ENCODE peak calls at places on chromosomes 1 and 21, in eight cellular contexts. U, O, G, N, H, R, C and L are unnamed samples. For H3K9me2 and H3K9me3, the result is how much of the 10 kb centered on the place peaks cover.

GRCh38 chr1:215748431-215748830 is 181.3 kb downstream of the KCTD3 start:
- DNase-seq in U (no peak), O (no peak), G (no peak), N (no peak), H (no peak), R (no peak), C (no peak), L (no peak)

GRCh38 chr1:32869844-32870614 is 683 bp downstream of the FNDC5 start:
- DNase-seq in U (no peak), O (no peak), G (no peak), N (no peak), H (no peak), R (no peak), C (no peak), L (no peak)

GRCh38 chr1:91549041-91549735 is 48.5 kb downstream of the CDC7 start:
- DNase-seq in U (no peak), O (no peak), G (no peak), N (no peak), H (peak), R (no peak), C (no peak), L (no peak)

GRCh38 chr1:230589951-230590350 is 52.3 kb upstream of the COG2 start:
- DNase-seq in U (no peak), O (no peak), G (no peak), N (no peak), H (no peak), R (no peak), C (no peak), L (no peak)

GRCh38 chr1:164613176-164613575 is 54.2 kb downstream of the PBX1 start:
- DNase-seq in U (peak), O (peak), G (peak), N (peak), H (no peak), R (no peak), C (no peak), L (peak)

GRCh38 chr1:53449026-53449425 is 10.2 kb upstream of the DMRTB1 start:
- DNase-seq in U (peak), O (no peak), G (no peak), N (no peak), H (no peak), R (no peak), C (no peak), L (peak)

GRCh38 chr1:153570874-153571273 is 5.2 kb upstream of the S100A2 start:
- DNase-seq in U (no peak), O (no peak), G (no peak), N (peak), H (no peak), R (no peak), C (no peak), L (no peak)

GRCh38 chr21:33478858-33479678 is 706 bp downstream of the TMEM50B start:
- DNase-seq in U (peak), O (no peak), G (peak), N (peak), H (peak), R (peak), C (peak), L (peak)

GRCh38 chr1:226512076-226512728 is 36.4 kb upstream of the STUM start:
- DNase-seq in U (no peak), O (no peak), G (no peak), N (no peak), H (no peak), R (no peak), C (no peak), L (peak)

GRCh38 chr1:155379877-155380192 is 59.1 kb downstream of the RUSC1 start:
- DNase-seq in U (no peak), O (no peak), G (no peak), N (no peak), H (no peak), R (no peak), C (no peak), L (no peak)

GRCh38 chr1:16125088-16125470 is 30.8 kb downstream of the EPHA2 start:
- DNase-seq in U (no peak), O (no peak), G (no peak), N (no peak), H (no peak), R (no peak), C (no peak), L (peak)

GRCh38 chr1:27539901-27540861 is 50.2 kb upstream of the WASF2 start:
- DNase-seq in U (peak), O (peak), G (peak), N (no peak), H (no peak), R (no peak), C (no peak), L (peak)

GRCh38 chr1:222242492-222242891 is 305.4 kb downstream of the HHIPL2 start:
- DNase-seq in U (no peak), O (no peak), G (no peak), N (no peak), H (no peak), R (no peak), C (no peak), L (no peak)

GRCh38 chr1:239603530-239603929 is 217.2 kb downstream of the CHRM3 start:
- DNase-seq in U (no peak), O (no peak), G (no peak), N (no peak), H (no peak), R (no peak), C (no peak), L (peak)

GRCh38 chr1:207897188-207897587 is 13.7 kb downstream of the CD34 start:
- DNase-seq in U (peak), O (no peak), G (no peak), N (no peak), H (no peak), R (peak), C (peak), L (peak)

GRCh38 chr1:246462986-246463385 is 44.1 kb downstream of the SMYD3 start:
- DNase-seq in U (no peak), O (no peak), G (no peak), N (no peak), H (no peak), R (no peak), C (no peak), L (no peak)

GRCh38 chr1:72013161-72013560 is 269.2 kb downstream of the NEGR1 start:
- DNase-seq in U (no peak), O (no peak), G (no peak), N (no peak), H (no peak), R (no peak), C (no peak), L (no peak)

GRCh38 chr1:14909920-14910466 is 243.6 kb upstream of the TMEM51 start:
- DNase-seq in U (no peak), O (no peak), G (no peak), N (no peak), H (no peak), R (no peak), C (no peak), L (no peak)

GRCh38 chr1:14909273-14909672 is 244.3 kb upstream of the TMEM51 start:
- DNase-seq in U (no peak), O (no peak), G (no peak), N (no peak), H (no peak), R (no peak), C (no peak), L (no peak)

GRCh38 chr1:14912831-14913230 is 240.7 kb upstream of the TMEM51 start:
- DNase-seq in U (no peak), O (no peak), G (no peak), N (no peak), H (no peak), R (no peak), C (no peak), L (no peak)

GRCh38 chr1:14913475-14914155 is 239.9 kb upstream of the TMEM51 start:
- DNase-seq in U (no peak), O (no peak), G (no peak), N (no peak), H (peak), R (no peak), C (no peak), L (no peak)

DNA sequence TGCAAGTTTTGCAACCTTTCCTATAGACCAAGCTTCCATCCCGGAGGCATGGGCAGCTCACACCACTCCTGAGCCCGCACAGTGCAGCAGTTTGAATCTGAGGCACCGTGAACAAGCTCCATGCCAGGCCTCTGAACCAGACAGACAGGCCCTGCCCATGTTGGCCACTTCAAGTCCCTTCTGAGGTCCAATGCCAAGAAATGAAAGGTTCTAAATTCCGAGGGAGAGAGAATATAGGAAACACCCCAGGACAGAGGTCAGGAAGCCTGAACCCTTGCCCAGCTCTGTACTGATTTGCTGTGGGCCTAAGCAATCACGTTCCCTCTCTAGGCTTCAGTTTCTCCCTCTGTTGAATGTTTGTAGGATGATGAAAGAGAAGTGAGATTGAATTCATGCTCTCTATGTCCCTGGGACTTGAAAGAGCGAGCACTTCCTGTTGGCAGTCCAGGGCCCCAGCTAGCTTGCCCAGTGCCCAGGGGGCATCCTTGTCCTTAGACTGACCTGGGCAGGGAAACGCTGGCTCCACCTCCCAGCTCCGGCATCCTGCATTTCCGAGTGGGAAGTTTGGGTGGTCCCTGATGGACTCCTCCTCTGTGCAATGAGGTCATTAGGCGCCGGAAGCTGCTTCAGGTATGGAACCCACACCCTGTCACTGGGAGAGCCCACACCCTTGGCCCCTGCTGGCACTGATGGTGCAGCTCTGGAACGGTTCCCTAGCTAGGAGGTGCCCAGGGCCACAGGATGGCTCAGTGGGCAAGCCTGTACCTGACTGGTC is 242.4 kb upstream of the TMEM51 start:
- DNase-seq in U (peak), O (no peak), G (peak), N (no peak), H (no peak), R (no peak), C (no peak), L (no peak)
- H2AFZ ChIP-seq in U (peak), O (no peak), G (no peak), N (no peak), H (no peak), R (no peak), C (no peak), L (no peak)

DNA sequence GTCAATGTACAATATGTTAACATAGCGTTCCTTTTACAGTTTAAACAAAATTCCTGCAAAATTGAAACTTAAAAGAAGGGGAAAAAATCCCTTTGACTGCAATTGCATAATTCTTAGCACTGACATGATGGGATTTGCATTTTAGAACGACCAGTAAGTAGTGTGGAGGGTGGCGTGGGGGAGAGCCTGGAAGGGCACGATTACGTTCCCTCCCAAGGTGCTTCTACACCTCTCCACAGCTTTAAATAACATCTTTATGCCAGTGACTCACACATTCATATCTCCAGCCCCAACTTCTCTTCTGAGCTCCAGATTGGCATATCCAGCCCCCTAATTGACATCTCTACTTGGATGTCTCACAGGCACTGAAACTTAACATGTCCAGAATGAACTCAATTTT is 64.3 kb downstream of the OLFML3 start:
- DNase-seq in U (no peak), O (no peak), G (no peak), N (no peak), H (no peak), R (no peak), C (no peak), L (no peak)
- H3K9me2 ChIP-seq in U (under half), O (under half), G (under half), N (under half), H (under half), R (under half), C (under half), L (under half)

GRCh38 chr1:8053878-8054567 is 27.9 kb upstream of the ERRFI1 start:
- DNase-seq in U (no peak), O (no peak), G (no peak), N (no peak), H (no peak), R (no peak), C (no peak), L (no peak)
- H3K9me3 ChIP-seq in U (under half), O (under half), G (under half), N (under half), H (under half), R (under half), C (under half), L (under half)

GRCh38 chr1:151612506-151613274 is 840 bp downstream of the SNX27 start:
- DNase-seq in U (peak), O (no peak), G (peak), N (peak), H (peak), R (peak), C (peak), L (no peak)

GRCh38 chr1:151611832-151612505 is at the start of gene SNX27:
- DNase-seq in U (peak), O (peak), G (peak), N (peak), H (peak), R (peak), C (peak), L (peak)

GRCh38 chr1:151611288-151611790 is 511 bp upstream of the SNX27 start:
- DNase-seq in U (peak), O (no peak), G (peak), N (peak), H (no peak), R (no peak), C (peak), L (peak)

GRCh38 chr1:151615711-151616504 is 4.1 kb downstream of the SNX27 start:
- DNase-seq in U (peak), O (no peak), G (no peak), N (no peak), H (no peak), R (no peak), C (no peak), L (peak)

GRCh38 chr1:151613275-151613867 is 1.5 kb downstream of the SNX27 start:
- DNase-seq in U (peak), O (no peak), G (no peak), N (no peak), H (no peak), R (peak), C (no peak), L (no peak)
- H2AFZ ChIP-seq in U (peak), O (no peak), G (no peak), N (peak), H (no peak), R (no peak), C (no peak), L (peak)

GRCh38 chr1:114037503-114037890 is 58.2 kb downstream of the OLFML3 start:
- DNase-seq in U (no peak), O (no peak), G (no peak), N (no peak), H (no peak), R (no peak), C (no peak), L (no peak)

GRCh38 chr1:114040273-114041043 is 61.2 kb downstream of the OLFML3 start:
- DNase-seq in U (peak), O (no peak), G (no peak), N (no peak), H (no peak), R (no peak), C (no peak), L (no peak)

GRCh38 chr1:114037952-114038867 is 58.9 kb downstream of the OLFML3 start:
- DNase-seq in U (no peak), O (no peak), G (no peak), N (no peak), H (no peak), R (no peak), C (no peak), L (peak)

GRCh38 chr1:114043046-114043445 is 63.8 kb downstream of the OLFML3 start:
- DNase-seq in U (no peak), O (no peak), G (no peak), N (no peak), H (no peak), R (no peak), C (no peak), L (no peak)
- H3K9me2 ChIP-seq in U (under half), O (under half), G (under half), N (under half), H (under half), R (under half), C (under half), L (under half)

DNA sequence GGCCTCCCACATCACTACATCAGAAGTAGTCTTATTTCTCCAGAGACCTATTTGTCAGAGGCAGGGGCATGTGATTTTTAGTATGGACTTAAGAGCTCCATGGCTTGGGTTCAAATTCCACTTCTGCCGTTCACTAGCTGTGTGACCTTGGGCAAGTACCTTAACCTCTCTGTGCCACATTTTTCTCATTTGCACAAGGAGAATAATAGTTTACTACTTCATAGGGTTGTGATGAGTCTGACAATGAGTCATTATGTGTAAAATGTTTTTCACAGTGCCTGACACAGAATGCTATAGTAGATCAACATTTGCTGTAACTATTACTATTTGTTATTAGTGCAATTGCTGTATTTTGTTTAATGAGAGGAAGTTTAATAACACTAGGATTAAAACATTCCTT is 200.6 kb downstream of the PRDM2 start:
- DNase-seq in U (peak), O (no peak), G (no peak), N (no peak), H (no peak), R (no peak), C (no peak), L (peak)
- H3K9me3 ChIP-seq in U (under half), O (under half), G (under half), N (under half), H (under half), R (under half), C (under half), L (under half)

DNA sequence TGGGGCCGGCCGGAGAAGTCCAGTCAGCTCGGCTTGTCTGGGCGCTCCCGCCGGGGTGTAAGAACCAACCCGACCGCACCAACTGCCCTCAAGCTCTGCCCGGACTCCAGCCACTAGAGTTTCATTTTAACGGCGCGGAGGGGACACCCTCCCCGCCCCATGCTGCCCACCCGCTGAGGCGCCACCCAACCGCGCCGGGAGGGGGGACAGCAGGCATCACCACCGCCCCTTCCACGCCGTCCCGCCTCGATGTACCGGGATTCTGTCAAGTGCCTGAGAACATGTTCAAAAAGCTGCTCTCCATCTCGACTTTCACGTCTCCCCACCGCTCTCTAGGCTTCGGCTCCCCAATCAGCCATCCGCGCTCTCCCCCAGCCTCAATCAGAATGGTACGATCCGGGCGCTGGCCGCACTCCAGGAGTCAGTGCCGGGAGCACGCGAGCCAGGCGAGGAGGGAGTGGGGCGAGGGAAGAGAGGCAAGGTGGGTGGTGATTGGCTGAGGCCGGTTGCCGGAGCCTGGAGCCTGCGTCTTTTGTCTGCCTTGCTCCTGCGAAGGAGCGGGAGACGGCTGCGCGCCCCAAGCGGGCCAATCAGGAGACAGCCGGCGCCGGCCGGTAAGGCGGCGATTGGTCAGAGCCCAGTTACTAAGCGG is at the start of gene PIK3R3:
- DNase-seq in U (peak), O (peak), G (peak), N (peak), H (peak), R (peak), C (peak), L (peak)
- H2AFZ ChIP-seq in U (peak), O (peak), G (peak), N (peak), H (peak), R (peak), C (peak), L (peak)

GRCh38 chr1:47638240-47638639 is 200.4 kb downstream of the FOXD2 start:
- DNase-seq in U (no peak), O (no peak), G (no peak), N (no peak), H (no peak), R (no peak), C (no peak), L (no peak)
- H3K9me2 ChIP-seq in U (under half), O (under half), G (under half), N (under half), H (under half), R (under half), C (under half), L (under half)

GRCh38 chr1:2968471-2968881 is 52.8 kb upstream of the ACTRT2 start:
- DNase-seq in U (no peak), O (no peak), G (no peak), N (no peak), H (no peak), R (no peak), C (no peak), L (no peak)
- H3K9me3 ChIP-seq in U (under half), O (under half), G (under half), N (under half), H (under half), R (under half), C (under half), L (under half)